ENCODE peak calls at places on chromosomes 2 and 18, in six cellular contexts. N is SK-N-SH, A is GM23248, K is neural progenitor cell, S is PC-3, M is GM23338. U is an unnamed sample.

GRCh38 chr2:182506606-182507005 is 79.8 kb upstream of the PDE1A start:
- DNase-seq in N (peak; percentile 16), S (no peak), M (peak; percentile 30), A (peak; percentile 67), K (peak; percentile 11), U (no peak)

GRCh38 chr2:19868705-19869550 is 32.9 kb downstream of the TTC32 start:
- DNase-seq in N (peak; percentile 52), S (no peak), M (peak; percentile 65), K (peak; percentile 62), A (peak; percentile 72), U (peak; percentile 31)

GRCh38 chr2:59884166-59884565 is 669.3 kb downstream of the BCL11A start:
- DNase-seq in M (no peak), N (no peak), A (no peak), K (no peak), S (no peak), U (no peak)

GRCh38 chr18:75209129-75209951 is at the start of gene PTGR3:
- DNase-seq in K (peak; percentile 87), A (peak; percentile 85), N (peak; percentile 93), S (peak; percentile 84), M (peak; percentile 84), U (peak; percentile 89)

GRCh38 chr2:19207452-19207851 is 151.0 kb downstream of the OSR1 start:
- DNase-seq in A (no peak), N (no peak), K (no peak), S (no peak), M (no peak), U (no peak)

GRCh38 chr2:112811841-112812306 is 24.7 kb downstream of the IL1B start:
- DNase-seq in K (no peak), N (no peak), S (peak; percentile 78), A (peak; percentile 74), M (no peak), U (no peak)

GRCh38 chr2:137893145-137893544 is 71.1 kb upstream of the HNMT start:
- DNase-seq in K (no peak), N (no peak), A (no peak), M (no peak), S (no peak), U (no peak)

GRCh38 chr2:226683926-226684562 is 115.6 kb downstream of the IRS1 start:
- DNase-seq in A (no peak), K (no peak), M (no peak), N (no peak), S (no peak), U (no peak)

GRCh38 chr2:31413025-31413424 is 1.5 kb downstream of the XDH start:
- DNase-seq in S (peak; percentile 13), M (no peak), A (peak; percentile 67), N (no peak), K (no peak), U (no peak)

GRCh38 chr2:152582081-152582480 is 135.2 kb downstream of the PRPF40A start:
- DNase-seq in N (no peak), S (no peak), A (no peak), K (no peak), M (no peak), U (no peak)

GRCh38 chr2:193580176-193580950 is 1385.6 kb upstream of the TMEFF2 start:
- DNase-seq in K (no peak), N (no peak), M (no peak), S (no peak), A (no peak), U (no peak)

DNA sequence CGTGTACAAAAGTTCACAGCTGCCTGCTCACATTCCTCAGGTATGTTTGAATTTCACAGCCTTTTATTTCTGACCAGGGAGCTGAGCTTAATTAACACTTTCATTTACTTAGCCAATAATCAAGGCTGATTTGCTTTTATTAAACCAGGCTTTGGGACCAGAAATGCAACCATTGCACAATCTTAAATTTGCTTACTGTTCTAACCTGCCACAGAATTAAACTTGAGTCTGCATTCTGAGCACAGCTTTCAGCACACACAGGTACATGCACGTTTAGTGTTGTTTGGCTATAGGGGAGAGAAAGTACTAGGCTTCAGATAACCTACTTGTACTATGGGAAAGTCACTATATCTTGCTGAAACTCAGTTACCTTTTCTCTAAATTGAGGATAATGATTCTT is 372.4 kb upstream of the ATP5MC3 start:
- DNase-seq in K (no peak), M (no peak), A (no peak), N (no peak), S (no peak), U (no peak)
- TF ChIP-seq EZH2phosphoT487 in K (no peak), M (no peak), A (no peak), N (no peak), S (no peak), U (no peak)

GRCh38 chr2:98463551-98463971 is 18.9 kb downstream of the INPP4A start:
- DNase-seq in M (peak; percentile 57), S (no peak), K (no peak), A (no peak), N (no peak), U (peak; percentile 61)
- H3K27ac ChIP-seq in M (no peak overlapping the region), S (no peak overlapping the region), K (no peak overlapping the region), A (no peak overlapping the region), N (no peak overlapping the region), U (peak overlapping the region; percentile 99)

GRCh38 chr2:47654790-47655562 is 128.0 kb upstream of the MSH6 start:
- DNase-seq in N (no peak), M (peak; percentile 51), A (no peak), K (peak; percentile 23), S (peak; percentile 69), U (no peak)
- H3F3A ChIP-seq in N (no peaks in the 10 kb centered on the region), M (peaks cover 7% of the 10 kb centered on the region), A (no peaks in the 10 kb centered on the region), K (no peaks in the 10 kb centered on the region), S (no peaks in the 10 kb centered on the region), U (no peaks in the 10 kb centered on the region)

DNA sequence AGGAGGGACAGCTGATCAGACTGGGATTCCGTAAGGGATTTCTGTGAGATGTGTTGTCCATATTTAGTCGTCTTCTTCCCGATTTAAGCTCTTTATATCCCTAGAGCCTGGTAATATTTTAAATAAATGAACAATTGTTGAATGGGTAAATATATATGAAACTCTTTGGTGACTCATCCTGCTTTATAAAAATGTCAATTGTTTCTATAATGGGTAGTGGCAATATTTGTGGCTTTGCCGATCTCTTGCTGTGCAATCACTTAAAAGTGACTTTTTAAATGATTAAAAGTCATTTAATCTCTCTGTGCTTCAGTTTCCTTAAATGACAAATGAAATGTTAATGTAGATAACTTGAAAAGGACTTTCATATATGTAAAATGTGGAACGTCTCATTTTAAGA is 339.2 kb downstream of the RNF144A start:
- DNase-seq in A (no peak), S (peak; percentile 11), K (no peak), M (no peak), N (no peak), U (no peak)
- TF ChIP-seq EZH2phosphoT487 in A (no peak), S (no peak), K (no peak), M (no peak), N (no peak), U (no peak)

DNA sequence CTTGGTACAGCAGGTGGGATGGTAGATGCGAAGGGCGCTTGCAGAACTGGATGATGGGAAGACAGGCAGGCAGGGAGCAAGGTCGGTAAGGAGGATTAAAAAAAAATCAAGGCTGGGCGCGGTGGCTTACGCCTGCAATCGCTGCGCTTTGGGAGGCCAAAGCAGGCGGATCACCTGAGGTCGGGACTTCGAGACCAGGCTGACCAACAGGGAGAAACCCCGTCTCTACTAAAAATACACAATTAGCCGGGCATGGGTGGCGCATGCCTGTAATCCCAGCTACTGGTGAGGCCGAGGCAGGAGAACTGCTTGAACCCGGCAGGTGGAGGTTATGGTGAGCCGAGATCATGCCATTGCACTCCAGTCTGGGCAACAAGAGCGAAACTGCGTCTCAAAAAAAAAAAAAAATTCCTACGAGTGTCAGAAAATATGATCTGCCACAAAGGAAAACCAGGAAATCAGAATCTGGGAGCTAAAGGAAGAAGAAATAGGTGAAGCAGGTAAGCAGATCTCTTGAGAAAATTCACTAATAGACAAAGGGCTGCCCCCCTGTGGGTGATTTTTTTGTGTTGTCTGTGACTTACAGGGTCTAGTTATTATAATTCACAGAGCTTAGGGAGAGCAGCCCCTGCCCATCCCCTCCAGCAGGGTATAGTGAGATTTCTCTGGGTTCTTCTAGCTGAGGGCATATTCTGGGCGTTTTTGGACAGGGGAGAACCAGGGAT is 46.2 kb downstream of the C2orf42 start:
- DNase-seq in K (no peak), S (no peak), N (no peak), A (no peak), M (no peak), U (no peak)
- H3K27ac ChIP-seq in K (no peak overlapping the region), S (no peak overlapping the region), N (no peak overlapping the region), A (no peak overlapping the region), M (no peak overlapping the region), U (no peak overlapping the region)

DNA sequence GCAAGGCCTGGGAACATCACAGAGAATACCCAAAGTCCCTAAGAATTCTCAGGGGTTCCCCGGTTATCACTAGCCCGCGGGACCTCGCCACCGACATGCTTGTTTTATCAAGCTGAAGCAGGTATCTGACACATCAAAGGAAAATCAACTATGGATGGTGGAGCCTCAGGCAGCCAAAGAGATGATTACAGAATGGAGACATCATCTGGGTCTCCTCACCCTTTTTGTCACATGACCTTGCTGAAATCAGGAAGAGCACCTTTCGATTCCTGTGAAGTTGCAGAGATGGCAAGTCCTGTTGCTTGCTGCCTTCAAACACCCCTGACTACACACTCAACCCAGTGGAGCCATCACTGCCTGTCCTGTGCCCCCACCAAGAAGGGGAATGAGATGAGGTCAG is 19.2 kb upstream of the CAB39 start:
- DNase-seq in A (no peak), M (no peak), S (no peak), N (no peak), K (no peak), U (no peak)
- H3F3A ChIP-seq in A (no peaks in the 10 kb centered on the region), M (no peaks in the 10 kb centered on the region), S (no peaks in the 10 kb centered on the region), N (no peaks in the 10 kb centered on the region), K (peaks cover 5% of the 10 kb centered on the region), U (no peaks in the 10 kb centered on the region)

GRCh38 chr2:196167666-196168065 is 3.7 kb downstream of the STK17B start:
- DNase-seq in A (no peak), N (no peak), K (peak; percentile 19), M (peak; percentile 60), S (no peak), U (no peak)
- TF ChIP-seq EZH2phosphoT487 in A (no peak), N (no peak), K (no peak), M (no peak), S (no peak), U (no peak)

DNA sequence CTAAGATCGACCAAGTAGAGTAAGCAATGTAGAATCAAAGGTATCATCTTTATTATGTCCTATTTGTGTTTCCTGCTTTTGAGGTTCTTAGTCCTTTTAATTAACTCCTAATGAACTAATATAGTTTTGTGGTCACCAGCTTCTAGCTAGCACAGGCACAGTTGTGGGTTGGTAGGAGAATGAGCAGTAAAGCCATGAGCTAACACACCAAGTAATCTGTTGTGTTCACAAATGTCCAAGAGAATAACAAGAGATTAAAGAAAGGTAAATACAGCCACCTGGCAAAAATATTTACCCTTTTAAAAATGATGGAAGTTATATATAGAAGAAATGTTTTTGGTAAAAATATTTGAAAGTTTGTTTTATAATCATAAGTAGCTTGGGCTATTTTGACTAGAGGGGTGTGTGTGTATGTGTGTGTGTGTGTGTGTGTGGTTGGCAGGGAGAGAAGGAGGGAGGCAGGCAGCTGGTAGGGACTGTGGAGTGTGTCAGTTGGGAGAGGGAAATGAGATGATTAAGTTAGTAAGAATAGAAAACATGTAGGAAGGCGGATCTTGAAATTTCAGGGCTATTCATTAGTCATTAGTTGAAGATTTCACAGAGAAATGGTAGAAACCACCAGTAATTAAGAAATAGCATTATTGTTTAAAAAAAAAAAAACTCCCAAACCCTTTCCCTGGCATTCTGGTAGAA is 161.2 kb downstream of the NEDD4L start:
- DNase-seq in K (no peak), S (no peak), M (no peak), A (peak; percentile 87), N (no peak), U (no peak)
- H3K27ac ChIP-seq in K (no peak overlapping the region), S (no peak overlapping the region), M (no peak overlapping the region), A (peak overlapping the region; percentile 67), N (peak overlapping the region; percentile 62), U (no peak overlapping the region)

U was measured in MM.1S.